ENCODE peak calls at places on chromosome 20, in six cellular contexts. Y is CD4-positive, alpha-beta T cell; T is CD8-positive, alpha-beta T cell; F is GM13976; L is ovary; H is progenitor cell of endocrine pancreas. D is an unnamed sample.

GRCh38 chr20:53664121-53664520 is 70.5 kb upstream of the ZNF217 start:
- DNase-seq in Y (no peak), T (no peak), L (no peak), F (no peak), H (no peak), D (no peak)

GRCh38 chr20:15703171-15703911 is 869.9 kb downstream of the KIF16B start:
- DNase-seq in H (no peak), T (no peak), Y (no peak), F (no peak), L (no peak), D (no peak)

GRCh38 chr20:23094927-23095326 is 8.8 kb upstream of the CD93 start:
- DNase-seq in H (no peak), F (no peak), T (no peak), L (no peak), Y (no peak), D (no peak)

GRCh38 chr20:56909918-56910714 is 281.0 kb downstream of the TFAP2C start:
- DNase-seq in L (no peak), T (no peak), F (no peak), H (no peak), Y (no peak), D (no peak)

GRCh38 chr20:8218861-8219260 is 86.8 kb downstream of the PLCB1 start:
- DNase-seq in F (no peak), L (no peak), H (no peak), Y (no peak), T (no peak), D (no peak)

GRCh38 chr20:64113796-64114355 is 6.5 kb upstream of the NPBWR2 start:
- DNase-seq in L (no peak), F (no peak), H (no peak), T (no peak), Y (no peak), D (peak)

GRCh38 chr20:40683894-40684268 is 5.2 kb downstream of the MAFB start:
- DNase-seq in T (no peak), L (no peak), F (no peak), H (no peak), Y (no peak), D (no peak)

GRCh38 chr20:47568019-47568418 is 66.3 kb downstream of the NCOA3 start:
- DNase-seq in L (peak), H (no peak), F (no peak), T (no peak), Y (no peak), D (no peak)

GRCh38 chr20:37657924-37658800 is 35.7 kb upstream of the CTNNBL1 start:
- DNase-seq in T (no peak), H (no peak), F (no peak), Y (no peak), L (no peak), D (no peak)

GRCh38 chr20:34064286-34064685 is 47.8 kb downstream of the EIF2S2 start:
- DNase-seq in Y (no peak), F (no peak), L (no peak), H (no peak), T (no peak), D (no peak)

DNA sequence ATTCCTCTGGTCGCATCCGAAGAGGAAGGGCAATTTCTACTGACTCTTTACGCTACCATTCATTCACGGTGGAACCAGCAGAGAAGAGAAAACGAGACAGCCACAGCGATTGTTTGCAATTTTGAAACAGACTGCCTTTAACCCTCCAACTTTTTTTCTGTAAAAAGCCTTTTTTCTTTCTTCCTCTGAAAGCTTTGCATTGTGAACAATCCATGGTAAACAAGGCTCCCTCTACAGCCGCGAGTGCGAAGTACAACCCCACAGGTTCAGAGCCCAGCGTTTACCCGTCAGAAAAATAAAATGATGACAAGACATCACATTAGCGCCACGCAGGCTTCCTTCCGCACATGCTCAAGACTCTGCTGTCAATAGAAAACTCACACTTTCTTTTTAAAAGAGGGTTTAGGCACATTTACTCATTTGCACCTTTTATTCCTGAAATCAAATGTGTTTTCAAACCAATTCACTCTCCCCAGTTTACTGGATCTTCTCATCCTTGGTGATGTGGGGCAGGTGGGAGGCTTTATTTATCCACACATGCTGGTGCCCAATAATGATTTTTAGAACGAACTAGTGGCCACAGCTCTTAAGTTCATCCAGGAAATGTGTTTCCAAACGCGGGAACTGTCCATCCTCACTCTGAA is 99.9 kb downstream of the NOL4L start:
- DNase-seq in L (peak), H (peak), Y (peak), T (peak), F (peak), D (peak)
- TF ChIP-seq CTCF in L (peak), H (peak), Y (peak), T (peak), F (peak), D (peak)

GRCh38 chr20:45950330-45950646 is 15.8 kb downstream of the PCIF1 start:
- DNase-seq in F (no peak), H (no peak), T (no peak), Y (no peak), L (no peak), D (no peak)

GRCh38 chr20:45951925-45952834 is 17.7 kb downstream of the PCIF1 start:
- DNase-seq in T (no peak), H (no peak), Y (no peak), L (no peak), F (no peak), D (no peak)

GRCh38 chr20:45953672-45954071 is 18.3 kb downstream of the ZNF335 start:
- DNase-seq in F (no peak), L (no peak), Y (no peak), T (no peak), H (no peak), D (peak)

GRCh38 chr20:45951474-45951873 is 17.0 kb downstream of the PCIF1 start:
- DNase-seq in Y (no peak), F (no peak), H (no peak), L (no peak), T (no peak), D (no peak)

DNA sequence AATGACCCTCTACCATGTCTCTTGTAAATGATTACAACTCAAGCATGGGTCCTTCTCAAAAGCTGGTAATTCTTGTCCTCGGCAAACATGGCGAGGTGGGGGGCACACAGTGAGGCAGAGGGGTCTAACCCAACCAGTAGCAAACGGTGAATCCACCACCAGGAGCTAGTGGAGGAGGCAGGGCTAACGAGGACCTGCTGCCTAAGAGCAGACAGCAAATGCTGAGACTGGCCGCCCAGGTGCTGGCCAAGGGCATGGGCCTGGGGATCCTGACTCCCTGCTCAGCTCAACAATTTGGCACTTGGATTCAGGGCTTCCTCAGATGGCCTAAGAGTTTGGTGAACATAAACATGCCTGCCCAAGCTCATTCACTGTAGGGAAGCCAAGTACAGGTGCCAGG is 18.4 kb downstream of the PCIF1 start:
- DNase-seq in F (no peak), L (no peak), T (no peak), Y (no peak), H (no peak), D (no peak)
- TF ChIP-seq CTCF in F (no peak), L (no peak), T (no peak), Y (no peak), H (no peak), D (no peak)

GRCh38 chr20:36574278-36575065 is 1.1 kb downstream of the TGIF2 start:
- DNase-seq in T (peak), L (peak), Y (no peak), F (peak), H (peak), D (no peak)
- TF ChIP-seq CTCF in T (no peak), L (no peak), Y (no peak), F (no peak), H (no peak), D (no peak)

GRCh38 chr20:46435146-46435545 is 28.7 kb upstream of the ELMO2 start:
- DNase-seq in F (no peak), H (no peak), L (no peak), Y (no peak), T (no peak), D (no peak)

GRCh38 chr20:46433051-46433450 is 26.6 kb upstream of the ELMO2 start:
- DNase-seq in H (no peak), L (no peak), T (no peak), F (no peak), Y (no peak), D (no peak)

GRCh38 chr20:46434597-46434996 is 28.2 kb upstream of the ELMO2 start:
- DNase-seq in F (no peak), H (no peak), L (no peak), Y (no peak), T (no peak), D (no peak)

GRCh38 chr20:46439837-46440236 is 33.4 kb upstream of the ELMO2 start:
- DNase-seq in F (no peak), H (no peak), Y (no peak), T (no peak), L (no peak), D (no peak)

DNA sequence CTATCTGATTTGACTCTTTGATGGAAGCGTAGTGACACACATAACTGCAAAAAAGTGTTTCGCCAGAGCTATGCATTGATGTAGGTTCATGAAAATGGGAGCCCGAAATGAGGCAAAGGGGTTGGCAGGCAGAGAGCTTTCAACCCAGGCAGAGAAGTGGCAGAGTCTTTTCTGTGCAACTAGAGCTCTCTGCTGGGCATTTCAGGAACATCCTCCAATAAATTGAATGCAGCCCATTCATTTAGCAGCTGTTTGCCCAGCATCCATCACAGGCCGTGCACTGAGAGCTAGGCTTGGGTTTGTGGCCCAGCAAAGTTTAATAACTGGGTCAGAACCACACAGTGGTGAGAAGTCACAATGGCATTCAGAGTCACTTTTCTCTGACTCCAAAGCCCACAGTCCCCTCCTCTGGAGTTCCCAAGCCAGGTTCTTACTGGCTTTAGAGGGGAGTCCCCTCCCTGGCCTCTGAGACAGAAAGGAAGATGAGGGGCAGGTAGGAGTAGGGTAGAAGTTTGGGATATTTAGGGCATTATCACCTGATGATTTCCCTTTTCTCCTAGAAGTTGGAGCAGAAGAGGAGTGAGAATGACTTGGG is 31.8 kb upstream of the ELMO2 start:
- DNase-seq in F (peak), L (no peak), H (no peak), Y (no peak), T (no peak), D (no peak)
- TF ChIP-seq CTCF in F (peak), L (no peak), H (peak), Y (no peak), T (no peak), D (no peak)

GRCh38 chr20:38724603-38725457 is 544 bp downstream of the SLC32A1 start:
- DNase-seq in H (no peak), F (peak), L (no peak), T (no peak), Y (no peak), D (no peak)
- TF ChIP-seq CTCF in H (no peak), F (no peak), L (no peak), T (no peak), Y (no peak), D (no peak)

DNA sequence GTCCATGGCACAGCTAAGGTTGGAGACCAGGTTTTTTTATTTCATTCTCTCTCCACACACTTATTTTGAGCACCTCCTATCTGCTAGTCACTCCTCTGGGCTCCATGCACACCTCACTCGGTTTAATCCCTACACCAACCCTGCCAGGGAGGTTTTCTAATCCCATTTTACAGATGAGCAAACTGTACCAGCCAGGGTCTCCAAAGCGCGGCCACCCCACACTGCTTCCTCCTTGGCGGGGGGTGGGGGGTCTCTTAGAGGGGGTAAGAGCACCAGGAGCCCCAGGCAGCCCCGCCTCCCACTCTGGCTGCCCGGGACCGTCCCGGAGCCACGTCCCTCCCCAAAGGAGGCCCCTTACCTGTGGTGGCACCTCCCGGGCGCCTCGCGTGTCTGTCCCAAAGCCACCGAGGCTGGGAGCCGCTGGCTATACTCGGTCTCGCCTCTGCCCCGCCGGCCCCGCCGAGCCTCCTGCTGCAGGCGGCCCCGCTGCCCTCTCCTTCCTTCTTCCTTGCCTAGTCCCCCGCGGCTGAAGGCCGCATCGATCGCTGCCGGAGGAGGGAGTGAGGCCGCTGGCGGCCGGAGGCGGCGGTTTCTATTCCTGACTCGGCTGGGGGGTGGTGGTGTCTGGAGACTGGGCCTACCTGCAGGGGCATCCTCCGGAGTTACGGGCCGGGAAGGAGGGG is at the start of gene KCNS1:
- DNase-seq in H (peak), F (no peak), T (no peak), L (no peak), Y (no peak), D (no peak)
- TF ChIP-seq CTCF in H (peak), F (no peak), T (no peak), L (no peak), Y (no peak), D (no peak)

GRCh38 chr20:44684047-44684965 is 30.9 kb upstream of the CCN5 start:
- DNase-seq in L (peak), Y (no peak), F (no peak), T (no peak), H (no peak), D (no peak)

GRCh38 chr20:44678990-44679611 is 27.6 kb upstream of the ADA start:
- DNase-seq in H (no peak), Y (no peak), L (no peak), F (no peak), T (no peak), D (no peak)

GRCh38 chr20:44686934-44687333 is 28.2 kb upstream of the CCN5 start:
- DNase-seq in H (no peak), T (no peak), Y (no peak), L (no peak), F (no peak), D (no peak)

GRCh38 chr20:44681796-44682566 is 30.5 kb upstream of the ADA start:
- DNase-seq in F (no peak), L (no peak), T (no peak), Y (no peak), H (no peak), D (no peak)

GRCh38 chr20:44683263-44684046 is 31.7 kb upstream of the CCN5 start:
- DNase-seq in L (no peak), Y (peak), F (peak), T (peak), H (peak), D (no peak)
- TF ChIP-seq CTCF in L (peak), Y (peak), F (peak), T (peak), H (peak), D (peak)

D was measured in CD14-positive monocyte.